ENCODE peak calls at places on chromosomes 13 and 19, in five cellular contexts. D, N, P, Y and J are unnamed samples.

GRCh38 chr13:106597190-106597589 is 29.3 kb upstream of the ARGLU1 start:
- DNase-seq in P (no peak), Y (no peak), N (no peak), D (no peak), J (no peak)

GRCh38 chr13:26585136-26585535 is 27.7 kb downstream of the WASF3 start:
- DNase-seq in P (no peak), Y (no peak), D (peak), N (no peak), J (no peak)

GRCh38 chr19:46218160-46218559 is 11.4 kb upstream of the IGFL1 start:
- DNase-seq in N (no peak), P (peak), Y (no peak), D (peak), J (no peak)

GRCh38 chr13:27355894-27356293 is 68.5 kb upstream of the GTF3A start:
- DNase-seq in Y (no peak), N (no peak), D (no peak), P (no peak), J (no peak)

GRCh38 chr19:4504297-4504701 is 14.0 kb downstream of the PLIN4 start:
- DNase-seq in Y (no peak), D (no peak), P (no peak), N (no peak), J (no peak)

GRCh38 chr13:49443327-49443688 is 556 bp downstream of the CAB39L start:
- DNase-seq in D (peak), P (no peak), Y (no peak), N (peak), J (no peak)

GRCh38 chr19:45499196-45500180 is 1.2 kb downstream of the PPM1N start:
- DNase-seq in Y (peak), P (no peak), D (no peak), N (no peak), J (no peak)

GRCh38 chr19:51407631-51408131 is 9.8 kb downstream of the SIGLEC10 start:
- DNase-seq in N (no peak), P (peak), D (peak), Y (no peak), J (peak)

GRCh38 chr13:61414686-61415664 is 674 bp downstream of the PCDH20 start:
- DNase-seq in N (peak), Y (no peak), D (no peak), P (peak), J (peak)

GRCh38 chr19:40232479-40232878 is 6.0 kb upstream of the CCNP start:
- DNase-seq in P (no peak), N (no peak), D (no peak), Y (no peak), J (no peak)
- TF ChIP-seq POLR2A in P (no peak), N (no peak), D (no peak), Y (no peak), J (no peak)

GRCh38 chr19:17420267-17420924 is 549 bp downstream of the MVB12A start:
- DNase-seq in P (peak), D (no peak), Y (peak), N (peak), J (peak)
- TF ChIP-seq POLR2A in P (no peak), D (no peak), Y (no peak), N (no peak), J (no peak)

GRCh38 chr19:14149011-14149410 is 12.6 kb upstream of the ASF1B start:
- DNase-seq in Y (no peak), D (no peak), N (no peak), P (no peak), J (no peak)

GRCh38 chr19:14150770-14151661 is 14.6 kb upstream of the ASF1B start:
- DNase-seq in N (no peak), P (no peak), Y (no peak), D (no peak), J (no peak)

GRCh38 chr19:14147797-14148605 is 11.6 kb upstream of the ASF1B start:
- DNase-seq in D (peak), P (peak), Y (peak), N (peak), J (peak)

GRCh38 chr19:14150041-14150769 is 13.8 kb upstream of the ASF1B start:
- DNase-seq in N (no peak), Y (no peak), P (no peak), D (no peak), J (no peak)

DNA sequence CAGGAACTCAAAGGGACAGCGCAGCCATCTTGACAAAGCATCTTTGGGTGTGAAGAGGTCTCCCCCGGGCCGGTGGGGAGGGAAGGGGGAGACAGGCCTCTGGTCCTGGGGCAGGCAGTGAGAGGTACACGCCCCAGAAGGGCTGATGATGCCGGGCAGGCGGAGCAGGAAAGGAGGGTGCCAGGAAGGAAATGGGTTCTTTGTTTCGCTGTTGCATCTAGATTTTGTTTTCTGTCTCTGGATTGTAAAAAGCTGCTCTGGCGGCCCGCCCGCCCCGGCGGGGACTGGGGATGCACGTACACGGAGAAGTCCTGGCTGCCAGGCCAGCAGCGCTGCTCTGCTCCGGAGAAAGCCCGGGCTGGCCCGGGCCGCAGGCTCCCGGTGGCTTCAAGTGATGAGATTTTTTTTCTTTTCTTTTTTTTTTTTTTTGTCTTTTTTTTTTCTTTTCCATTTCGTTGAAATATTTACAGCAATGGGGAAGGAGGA is 13.2 kb upstream of the ASF1B start:
- DNase-seq in Y (peak), D (no peak), P (no peak), N (peak), J (peak)
- TF ChIP-seq POLR2A in Y (no peak), D (no peak), P (no peak), N (no peak), J (no peak)

DNA sequence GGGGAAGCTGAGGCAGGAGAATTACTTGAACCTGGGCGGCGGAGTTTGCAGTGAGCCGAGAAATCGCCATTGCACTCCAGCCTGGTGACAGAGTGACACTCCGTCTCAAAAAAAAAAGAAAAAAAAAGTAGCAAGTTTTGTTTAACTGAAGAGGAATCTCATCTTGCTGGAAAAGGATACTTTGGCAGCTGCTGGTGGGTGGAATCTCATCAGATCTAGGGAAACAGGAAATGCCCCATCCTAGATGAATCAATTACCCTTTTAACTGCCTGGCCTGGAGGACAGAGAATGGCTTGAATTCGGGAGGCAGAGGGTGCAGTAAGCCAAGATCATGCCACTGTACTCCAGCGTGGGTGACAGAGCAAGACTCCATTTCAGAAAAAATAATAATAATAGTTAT is 8.4 kb downstream of the ZNF320 start:
- DNase-seq in N (no peak), P (no peak), D (no peak), Y (no peak), J (no peak)
- TF ChIP-seq POLR2A in N (no peak), P (no peak), D (no peak), Y (no peak), J (no peak)

DNA sequence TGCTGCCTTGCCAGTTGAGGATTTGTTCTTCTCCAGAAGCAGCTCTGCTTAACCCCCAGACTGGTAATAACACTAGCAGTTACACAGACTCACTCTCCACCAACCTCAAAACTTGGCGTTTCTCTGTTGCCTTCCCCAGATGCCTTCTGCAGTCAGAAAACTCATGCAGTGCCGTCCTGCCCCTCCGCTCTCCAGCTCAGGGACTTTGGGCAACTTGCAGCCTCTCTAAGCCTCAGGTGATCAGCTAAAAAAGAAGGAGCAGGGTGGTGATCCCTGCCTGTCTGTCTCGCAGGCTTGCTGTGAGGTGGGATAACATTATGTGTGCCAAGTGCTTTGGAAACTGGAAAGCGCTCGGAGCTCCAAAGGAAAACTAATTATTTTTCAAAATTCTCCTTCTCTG is 391.6 kb downstream of the HS6ST3 start:
- DNase-seq in P (no peak), N (no peak), D (no peak), Y (no peak), J (no peak)
- TF ChIP-seq POLR2A in P (no peak), N (no peak), D (no peak), Y (no peak), J (no peak)

DNA sequence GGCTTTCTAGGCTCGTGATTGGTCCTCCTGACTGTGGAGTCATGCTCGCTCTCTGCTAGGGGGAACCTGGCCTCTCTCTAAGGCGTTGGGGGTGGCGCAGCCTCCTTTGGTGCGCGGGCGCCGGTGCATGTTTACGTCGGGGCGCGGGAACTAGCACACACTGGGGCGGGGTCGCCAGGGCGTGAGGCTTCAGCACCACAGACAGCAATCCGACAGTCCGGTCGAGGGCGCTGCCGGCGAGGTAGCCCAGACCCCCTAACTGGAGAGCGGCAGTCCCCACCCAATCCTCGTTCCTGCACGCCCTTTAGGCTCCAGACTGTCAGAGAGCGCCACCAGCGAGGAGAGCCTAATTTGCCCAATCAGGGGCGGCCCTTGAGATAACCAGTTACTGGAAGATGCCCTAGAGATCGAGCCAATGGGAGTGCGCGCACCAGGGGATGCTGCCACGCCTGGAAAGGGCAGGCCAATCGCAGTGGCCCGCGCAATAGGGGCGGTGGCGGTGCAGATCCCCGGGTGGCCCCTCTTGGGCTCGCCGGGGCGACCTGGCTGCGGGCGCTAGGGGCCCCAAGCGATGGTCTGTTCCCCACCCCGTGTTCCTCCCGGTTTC is 1.0 kb upstream of the ELAVL3 start:
- DNase-seq in N (peak), P (no peak), D (peak), Y (peak), J (peak)
- TF ChIP-seq POLR2A in N (no peak), P (peak), D (no peak), Y (no peak), J (no peak)

GRCh38 chr19:9584073-9584833 is at the start of gene ZNF121:
- DNase-seq in N (peak), P (peak), Y (peak), D (peak), J (peak)
- TF ChIP-seq POLR2A in N (peak), P (peak), Y (no peak), D (peak), J (no peak)

GRCh38 chr13:46578590-46578975 is 25.6 kb downstream of the LRCH1 start:
- DNase-seq in P (no peak), Y (no peak), N (no peak), D (no peak), J (no peak)
- TF ChIP-seq POLR2A in P (no peak), Y (no peak), N (no peak), D (no peak), J (no peak)

GRCh38 chr19:1833540-1833939 is 14.7 kb downstream of the REXO1 start:
- DNase-seq in N (no peak), Y (no peak), P (peak), D (no peak), J (no peak)
- TF ChIP-seq POLR2A in N (no peak), Y (no peak), P (no peak), D (no peak), J (no peak)

GRCh38 chr19:32686847-32687450 is 4.7 kb upstream of the NUDT19 start:
- DNase-seq in N (no peak), Y (no peak), D (no peak), P (no peak), J (no peak)

GRCh38 chr19:32688315-32688714 is 3.3 kb upstream of the NUDT19 start:
- DNase-seq in N (no peak), P (no peak), Y (no peak), D (peak), J (peak)

GRCh38 chr19:32691952-32692726 is 518 bp downstream of the NUDT19 start:
- DNase-seq in Y (peak), P (peak), D (peak), N (peak), J (peak)

GRCh38 chr19:32691291-32691951 is at the start of gene NUDT19:
- DNase-seq in P (peak), D (peak), N (peak), Y (peak), J (peak)

DNA sequence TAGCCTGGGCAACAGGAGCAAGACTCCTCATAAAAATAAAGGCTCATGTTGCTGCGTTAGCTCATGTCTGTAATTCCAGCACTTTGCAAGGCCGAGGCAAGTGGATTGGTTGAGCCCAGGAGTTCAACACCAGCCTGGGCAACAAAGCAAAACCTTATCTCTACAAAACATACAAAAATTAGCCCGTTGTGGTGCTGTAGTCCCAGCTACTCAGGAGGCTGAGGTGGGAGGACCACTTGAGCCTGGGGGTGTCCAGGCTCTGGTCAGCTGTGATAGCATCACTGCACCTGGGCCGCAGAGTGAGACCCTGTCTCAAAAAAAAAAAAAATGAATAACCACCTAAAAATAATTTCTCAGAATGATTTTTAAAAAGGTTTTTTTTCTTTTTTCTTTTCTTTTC is 3.9 kb upstream of the NUDT19 start:
- DNase-seq in Y (no peak), D (no peak), N (no peak), P (no peak), J (no peak)
- TF ChIP-seq POLR2A in Y (no peak), D (no peak), N (no peak), P (no peak), J (no peak)